ENCODE peak calls at places on chromosomes 6 and 20, in ten cellular contexts. One of them, this sample, is unnamed.

GRCh38 chr6:30494275-30494990 is 5.1 kb downstream of the HLA-E start:
- DNase-seq in islet precursor cell: no peak
- DNase-seq in left ventricle myocardium inferior: no peak
- DNase-seq in endothelial cell of umbilical vein: peak
- DNase-seq in HFF-Myc: no peak
- DNase-seq in effector memory CD4-positive, alpha-beta T cell: no peak
- DNase-seq in GOT3: no peak
- DNase-seq in astrocyte of the spinal cord: no peak
- DNase-seq in transverse colon: no peak
- DNase-seq in activated T-cell treated with anti-CD3 and anti-CD28 coated beads, Interleukin-2, amount 50 U/mL, for 72 hours: no peak
- DNase-seq in this sample: no peak

GRCh38 chr6:142356271-142356938 is 54.6 kb downstream of the ADGRG6 start:
- DNase-seq in activated T-cell treated with anti-CD3 and anti-CD28 coated beads, Interleukin-2, amount 50 U/mL, for 72 hours: no peak
- DNase-seq in astrocyte of the spinal cord: no peak
- DNase-seq in GOT3: no peak
- DNase-seq in effector memory CD4-positive, alpha-beta T cell: no peak
- DNase-seq in left ventricle myocardium inferior: no peak
- DNase-seq in islet precursor cell: no peak
- DNase-seq in HFF-Myc: no peak
- DNase-seq in transverse colon: no peak
- DNase-seq in endothelial cell of umbilical vein: no peak
- DNase-seq in this sample: no peak

GRCh38 chr6:73969982-73970960 is 274.3 kb downstream of the CD109 start:
- DNase-seq in endothelial cell of umbilical vein: peak
- DNase-seq in effector memory CD4-positive, alpha-beta T cell: no peak
- DNase-seq in left ventricle myocardium inferior: no peak
- DNase-seq in transverse colon: no peak
- DNase-seq in GOT3: no peak
- DNase-seq in HFF-Myc: no peak
- DNase-seq in activated T-cell treated with anti-CD3 and anti-CD28 coated beads, Interleukin-2, amount 50 U/mL, for 72 hours: no peak
- DNase-seq in islet precursor cell: no peak
- DNase-seq in astrocyte of the spinal cord: peak
- DNase-seq in this sample: peak

GRCh38 chr6:95410168-95410567 is 167.2 kb upstream of the MANEA start:
- DNase-seq in endothelial cell of umbilical vein: no peak
- DNase-seq in astrocyte of the spinal cord: no peak
- DNase-seq in activated T-cell treated with anti-CD3 and anti-CD28 coated beads, Interleukin-2, amount 50 U/mL, for 72 hours: no peak
- DNase-seq in transverse colon: no peak
- DNase-seq in GOT3: no peak
- DNase-seq in left ventricle myocardium inferior: no peak
- DNase-seq in HFF-Myc: no peak
- DNase-seq in islet precursor cell: no peak
- DNase-seq in effector memory CD4-positive, alpha-beta T cell: no peak
- DNase-seq in this sample: no peak

GRCh38 chr6:156437084-156437879 is 339.9 kb upstream of the ARID1B start:
- DNase-seq in activated T-cell treated with anti-CD3 and anti-CD28 coated beads, Interleukin-2, amount 50 U/mL, for 72 hours: no peak
- DNase-seq in transverse colon: peak
- DNase-seq in endothelial cell of umbilical vein: no peak
- DNase-seq in left ventricle myocardium inferior: no peak
- DNase-seq in HFF-Myc: no peak
- DNase-seq in GOT3: no peak
- DNase-seq in effector memory CD4-positive, alpha-beta T cell: no peak
- DNase-seq in islet precursor cell: no peak
- DNase-seq in astrocyte of the spinal cord: no peak
- DNase-seq in this sample: no peak

GRCh38 chr6:107704377-107705013 is 119.6 kb downstream of the SCML4 start:
- DNase-seq in endothelial cell of umbilical vein: peak
- DNase-seq in HFF-Myc: no peak
- DNase-seq in transverse colon: no peak
- DNase-seq in left ventricle myocardium inferior: no peak
- DNase-seq in effector memory CD4-positive, alpha-beta T cell: no peak
- DNase-seq in activated T-cell treated with anti-CD3 and anti-CD28 coated beads, Interleukin-2, amount 50 U/mL, for 72 hours: no peak
- DNase-seq in GOT3: no peak
- DNase-seq in islet precursor cell: no peak
- DNase-seq in astrocyte of the spinal cord: peak
- DNase-seq in this sample: no peak

GRCh38 chr20:59821201-59821600 is 112.2 kb downstream of the SYCP2 start:
- DNase-seq in islet precursor cell: peak
- DNase-seq in transverse colon: no peak
- DNase-seq in HFF-Myc: no peak
- DNase-seq in endothelial cell of umbilical vein: no peak
- DNase-seq in left ventricle myocardium inferior: no peak
- DNase-seq in activated T-cell treated with anti-CD3 and anti-CD28 coated beads, Interleukin-2, amount 50 U/mL, for 72 hours: no peak
- DNase-seq in GOT3: no peak
- DNase-seq in astrocyte of the spinal cord: no peak
- DNase-seq in effector memory CD4-positive, alpha-beta T cell: no peak
- DNase-seq in this sample: no peak

GRCh38 chr6:21507811-21508210 is 85.7 kb upstream of the SOX4 start:
- DNase-seq in left ventricle myocardium inferior: no peak
- DNase-seq in GOT3: no peak
- DNase-seq in astrocyte of the spinal cord: no peak
- DNase-seq in transverse colon: no peak
- DNase-seq in effector memory CD4-positive, alpha-beta T cell: no peak
- DNase-seq in islet precursor cell: no peak
- DNase-seq in endothelial cell of umbilical vein: peak
- DNase-seq in HFF-Myc: no peak
- DNase-seq in activated T-cell treated with anti-CD3 and anti-CD28 coated beads, Interleukin-2, amount 50 U/mL, for 72 hours: no peak
- DNase-seq in this sample: no peak

GRCh38 chr20:59147197-59147596 is 16.4 kb upstream of the ZNF831 start:
- DNase-seq in effector memory CD4-positive, alpha-beta T cell: no peak
- DNase-seq in GOT3: no peak
- DNase-seq in left ventricle myocardium inferior: peak
- DNase-seq in islet precursor cell: peak
- DNase-seq in HFF-Myc: no peak
- DNase-seq in endothelial cell of umbilical vein: no peak
- DNase-seq in transverse colon: no peak
- DNase-seq in astrocyte of the spinal cord: no peak
- DNase-seq in activated T-cell treated with anti-CD3 and anti-CD28 coated beads, Interleukin-2, amount 50 U/mL, for 72 hours: no peak
- DNase-seq in this sample: no peak

GRCh38 chr6:150880336-150880735 is 14.8 kb downstream of the MTHFD1L start:
- DNase-seq in activated T-cell treated with anti-CD3 and anti-CD28 coated beads, Interleukin-2, amount 50 U/mL, for 72 hours: no peak
- DNase-seq in HFF-Myc: no peak
- DNase-seq in effector memory CD4-positive, alpha-beta T cell: no peak
- DNase-seq in astrocyte of the spinal cord: no peak
- DNase-seq in islet precursor cell: no peak
- DNase-seq in transverse colon: no peak
- DNase-seq in left ventricle myocardium inferior: no peak
- DNase-seq in GOT3: no peak
- DNase-seq in endothelial cell of umbilical vein: no peak
- DNase-seq in this sample: no peak

This sample was measured in pulmonary artery endothelial cell.